ENCODE peak calls at places on chromosomes 11 and 22, in seven cellular contexts. A is brain microvascular endothelial cell, U is transverse colon, S is Caco-2, P is Peyer's patch, M is OCI-LY7, R is retinal pigment epithelial cell. F is an unnamed sample.

GRCh38 chr11:7319501-7319900 is 67.8 kb downstream of the SYT9 start:
- DNase-seq in U (no peak), A (no peak), P (no peak), S (no peak), M (no peak), R (no peak), F (no peak)

GRCh38 chr11:119066481-119066880 is 1.1 kb upstream of the VPS11 start:
- DNase-seq in R (no peak), S (no peak), P (no peak), M (no peak), A (no peak), U (no peak), F (no peak)

GRCh38 chr11:118646393-118646792 is 33.1 kb downstream of the TREH start:
- DNase-seq in M (no peak), U (no peak), S (no peak), A (no peak), R (no peak), P (no peak), F (no peak)

GRCh38 chr11:36574486-36574885 is 6.7 kb downstream of the RAG1 start:
- DNase-seq in M (no peak), R (no peak), A (no peak), P (no peak), S (no peak), U (no peak), F (no peak)

GRCh38 chr11:33291004-33291777 is 34.0 kb downstream of the HIPK3 start:
- DNase-seq in U (no peak), M (no peak), P (no peak), A (no peak), S (no peak), R (no peak), F (no peak)

GRCh38 chr11:57438345-57439280 is 11.7 kb upstream of the SLC43A3 start:
- DNase-seq in A (no peak), P (no peak), S (no peak), M (no peak), R (no peak), U (no peak), F (no peak)

GRCh38 chr11:101840720-101841119 is 74.1 kb upstream of the CEP126 start:
- DNase-seq in R (no peak), M (no peak), S (peak; percentile 50), P (no peak), A (peak; percentile 54), U (no peak), F (no peak)

GRCh38 chr11:93411705-93412104 is 81.2 kb downstream of the DEUP1 start:
- DNase-seq in U (no peak), M (no peak), R (no peak), P (no peak), A (no peak), S (no peak), F (no peak)

GRCh38 chr11:46490576-46491100 is 99.1 kb upstream of the CHRM4 start:
- DNase-seq in A (peak; percentile 22), M (no peak), S (no peak), R (no peak), P (no peak), U (no peak), F (no peak)

GRCh38 chr11:68763926-68764657 is 12.8 kb upstream of the TESMIN start:
- DNase-seq in A (no peak), S (no peak), P (no peak), U (no peak), R (no peak), M (no peak), F (no peak)

GRCh38 chr11:61695917-61696316 is 15.7 kb downstream of the DAGLA start:
- DNase-seq in S (no peak), A (peak; percentile 75), U (peak; percentile 79), M (no peak), P (peak; percentile 55), R (peak; percentile 74), F (no peak)

GRCh38 chr11:128697645-128698174 is 3.8 kb downstream of the FLI1 start:
- DNase-seq in R (no peak), M (no peak), P (no peak), U (no peak), A (no peak), S (no peak), F (no peak)

GRCh38 chr11:43823851-43824250 is 56.8 kb upstream of the ALKBH3 start:
- DNase-seq in R (no peak), U (no peak), S (no peak), P (no peak), A (no peak), M (no peak), F (no peak)
- TF ChIP-seq CTCF in R (no peak), U (no peak), S (no peak), P (no peak), A (no peak), M (no peak), F (no peak)

DNA sequence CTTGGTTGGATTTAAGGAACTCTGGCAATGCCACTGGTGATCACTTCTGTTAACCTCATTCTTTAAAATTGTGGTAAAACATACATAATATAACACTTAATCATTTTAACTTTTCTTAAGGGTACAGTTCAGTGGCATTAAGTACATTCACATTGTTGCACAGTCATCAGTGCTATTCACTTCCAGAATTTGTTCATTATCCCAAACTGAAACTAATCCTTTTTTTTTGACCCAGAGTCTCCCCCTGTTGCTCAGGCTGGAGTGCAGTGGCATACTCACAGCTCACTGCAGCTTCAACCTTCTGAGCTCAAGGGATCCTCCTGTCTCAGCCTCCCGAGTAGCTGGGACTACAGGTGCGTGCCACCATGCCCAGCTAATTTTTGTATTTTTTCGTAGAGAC is 10.6 kb downstream of the ELF5 start:
- DNase-seq in S (no peak), U (no peak), R (no peak), P (no peak), A (no peak), M (no peak), F (no peak)
- TF ChIP-seq CTCF in S (no peak), U (no peak), R (no peak), P (no peak), A (peak; percentile 27), M (no peak), F (no peak)

GRCh38 chr11:116716617-116717016 is 56.2 kb downstream of the BUD13 start:
- DNase-seq in S (no peak), P (no peak), R (no peak), U (peak; percentile 46), M (no peak), A (no peak), F (no peak)

GRCh38 chr11:116719102-116719501 is 53.7 kb downstream of the BUD13 start:
- DNase-seq in A (no peak), U (no peak), S (no peak), P (no peak), M (no peak), R (no peak), F (no peak)

GRCh38 chr11:116714902-116715301 is 57.9 kb downstream of the BUD13 start:
- DNase-seq in R (no peak), S (no peak), P (no peak), M (no peak), U (no peak), A (no peak), F (no peak)

GRCh38 chr11:116712428-116712827 is 60.4 kb downstream of the BUD13 start:
- DNase-seq in R (no peak), A (no peak), M (no peak), U (no peak), S (no peak), P (no peak), F (no peak)

DNA sequence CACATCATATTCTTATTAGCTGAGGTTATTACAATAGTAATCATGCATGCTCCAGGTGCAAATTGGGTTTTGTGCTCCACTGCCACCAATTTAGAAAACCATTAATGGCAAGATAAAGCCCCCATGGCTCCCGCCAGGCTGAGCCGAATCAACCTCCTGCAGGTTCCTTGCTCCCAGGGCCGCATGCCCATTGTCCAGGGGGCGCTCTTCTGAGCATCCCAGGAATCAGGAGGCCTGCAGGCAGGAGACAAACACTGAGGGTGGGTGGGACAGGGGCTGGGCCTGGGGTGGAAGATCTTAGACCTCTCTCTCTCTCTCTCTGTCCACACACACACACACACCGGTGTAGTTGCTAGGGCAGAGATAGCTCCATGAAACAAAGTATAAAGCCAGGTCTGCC is 57.4 kb downstream of the BUD13 start:
- DNase-seq in A (no peak), S (no peak), U (no peak), M (no peak), P (no peak), R (no peak), F (no peak)
- TF ChIP-seq CTCF in A (peak; percentile 5), S (no peak), U (no peak), M (peak; percentile 24), P (no peak), R (no peak), F (no peak)

DNA sequence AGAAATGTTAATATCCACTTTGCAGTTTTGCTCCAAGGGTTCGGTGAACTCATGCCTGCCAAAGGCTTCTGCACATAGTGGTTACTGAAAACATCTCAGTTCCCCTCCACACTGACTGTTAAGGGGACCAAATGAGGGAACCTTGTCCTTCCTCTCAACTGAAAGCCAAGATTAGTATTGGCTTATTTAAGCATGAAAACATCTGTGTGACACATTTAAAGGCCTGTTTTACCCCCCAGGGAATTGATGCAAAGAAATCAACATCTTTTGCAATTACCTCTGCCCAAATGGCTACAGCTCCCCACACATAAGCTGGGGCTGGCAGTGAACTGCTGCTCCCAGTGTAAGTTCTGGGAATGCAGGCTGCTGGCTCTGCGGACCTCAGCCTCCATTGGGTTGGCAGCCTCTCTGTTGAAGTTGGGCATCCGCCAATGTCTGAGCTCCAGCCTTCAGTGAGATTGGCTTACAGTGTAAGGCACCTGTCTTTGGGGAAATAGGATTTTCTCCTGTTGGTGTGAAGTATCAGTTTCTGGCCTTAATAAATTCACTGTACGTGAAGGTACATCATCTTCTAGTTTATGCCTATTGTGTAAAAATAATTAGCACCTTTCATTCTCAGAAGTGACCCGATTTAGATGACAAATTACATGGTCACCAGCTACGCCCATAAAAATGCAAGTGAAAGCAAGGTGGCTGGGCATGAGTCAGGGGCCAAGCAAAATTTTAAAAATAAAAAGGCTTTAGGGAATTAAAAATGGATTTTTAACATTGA is 213.4 kb upstream of the SYN3 start:
- DNase-seq in A (peak; percentile 1), U (peak; percentile 44), P (peak; percentile 35), R (no peak), S (no peak), M (peak; percentile 99), F (no peak)
- TF ChIP-seq CTCF in A (no peak), U (no peak), P (no peak), R (no peak), S (no peak), M (peak; percentile 45), F (no peak)

DNA sequence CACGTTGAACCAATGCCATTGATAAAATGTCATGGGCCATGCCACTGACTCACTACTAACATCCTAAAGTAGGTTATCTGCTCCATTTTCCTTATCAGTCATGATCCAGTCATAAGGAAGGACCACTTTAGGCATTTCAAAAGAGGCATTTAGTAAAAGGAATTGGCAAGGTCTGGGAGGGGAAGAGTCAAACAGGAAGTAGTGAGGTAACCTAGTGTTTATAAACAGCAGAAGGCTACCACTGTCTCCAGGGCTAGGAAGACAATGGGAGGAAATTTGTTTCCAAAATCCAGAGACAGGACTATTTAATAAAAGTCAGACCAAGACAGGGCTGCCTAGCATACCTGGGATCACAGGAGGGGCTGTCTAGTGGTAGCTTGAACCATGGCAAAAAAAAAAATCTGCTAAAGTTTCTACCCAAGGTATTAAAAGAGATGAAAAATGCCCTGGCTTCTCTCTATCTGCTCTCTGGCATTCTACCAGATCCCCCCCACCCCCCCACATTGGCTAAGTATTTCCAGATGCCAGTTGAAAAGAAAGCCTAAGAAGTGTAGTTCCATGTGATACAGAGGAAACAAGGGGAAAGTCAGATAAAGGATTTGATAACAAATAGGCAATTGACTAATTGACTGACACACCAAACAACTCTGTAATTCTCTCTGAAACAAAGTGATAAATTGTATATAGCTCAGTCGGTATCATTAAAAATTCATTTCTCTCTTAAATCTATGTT is 50.4 kb upstream of the C11orf87 start:
- DNase-seq in M (no peak), P (no peak), R (no peak), U (no peak), S (no peak), A (no peak), F (no peak)
- TF ChIP-seq CTCF in M (no peak), P (no peak), R (no peak), U (no peak), S (no peak), A (no peak), F (no peak)